ENCODE peak calls at places on chromosomes 11 and 22, in eight cellular contexts. L is kidney, K is HFF-Myc, P is skeletal muscle cell, I is AG09309, G is choroid plexus epithelial cell, V is thyroid gland, J is AG04450. E is an unnamed sample.

GRCh38 chr11:71140206-71140919 is 112.0 kb downstream of the SHANK2 start:
- DNase-seq in L (no peak), K (no peak), P (no peak), I (no peak), G (no peak), V (peak; percentile 78), J (no peak), E (no peak)

GRCh38 chr22:20312396-20313191 is 7.3 kb downstream of the DGCR6L start:
- DNase-seq in L (peak; percentile 59), K (no peak), P (no peak), I (no peak), G (no peak), V (no peak), J (no peak), E (no peak)

GRCh38 chr11:61699737-61700160 is 19.6 kb downstream of the DAGLA start:
- DNase-seq in L (peak; percentile 90), K (no peak), P (no peak), I (no peak), G (no peak), V (peak; percentile 34), J (no peak), E (no peak)

GRCh38 chr22:30000566-30000965 is 79.7 kb upstream of the HORMAD2 start:
- DNase-seq in L (no peak), K (no peak), P (no peak), I (no peak), G (peak; percentile 54), V (no peak), J (no peak), E (no peak)

GRCh38 chr11:40337118-40337517 is 1122.3 kb downstream of the LRRC4C start:
- DNase-seq in L (no peak), K (no peak), P (no peak), I (no peak), G (peak; percentile 41), V (no peak), J (peak; percentile 3), E (peak; percentile 35)

GRCh38 chr22:19431641-19432091 is at the start of gene HIRA:
- DNase-seq in L (peak; percentile 94), K (no peak), P (peak; percentile 19), I (no peak), G (peak; percentile 83), V (peak; percentile 76), J (no peak), E (peak; percentile 45)

GRCh38 chr11:85029964-85030363 is 597.2 kb downstream of the DLG2 start:
- DNase-seq in L (no peak), K (no peak), P (peak; percentile 43), I (no peak), G (peak; percentile 62), V (no peak), J (peak; percentile 46), E (no peak)

GRCh38 chr22:35719212-35719869 is 1.7 kb downstream of the APOL5 start:
- DNase-seq in L (no peak), K (no peak), P (no peak), I (no peak), G (no peak), V (no peak), J (no peak), E (no peak)

GRCh38 chr11:19110290-19110689 is 6.7 kb upstream of the ZDHHC13 start:
- DNase-seq in L (no peak), K (no peak), P (no peak), I (no peak), G (no peak), V (peak; percentile 17), J (no peak), E (no peak)

GRCh38 chr22:20236052-20236717 is 31.9 kb downstream of the RTN4R start:
- DNase-seq in L (no peak), K (no peak), P (no peak), I (no peak), G (no peak), V (no peak), J (no peak), E (no peak)

GRCh38 chr11:2534131-2534956 is 89.5 kb downstream of the KCNQ1 start:
- DNase-seq in L (peak; percentile 75), K (no peak), P (no peak), I (no peak), G (peak; percentile 7), V (peak; percentile 0), J (no peak), E (no peak)

GRCh38 chr22:44707752-44708151 is 5.7 kb downstream of the PRR5 start:
- DNase-seq in L (no peak), K (no peak), P (no peak), I (peak; percentile 25), G (no peak), V (no peak), J (no peak), E (no peak)

GRCh38 chr11:20638074-20638473 is 31.3 kb upstream of the NELL1 start:
- DNase-seq in L (no peak), K (no peak), P (no peak), I (no peak), G (no peak), V (no peak), J (no peak), E (no peak)

GRCh38 chr11:27977031-27977430 is 130.9 kb downstream of the KIF18A start:
- DNase-seq in L (no peak), K (no peak), P (no peak), I (no peak), G (peak; percentile 41), V (no peak), J (no peak), E (no peak)

GRCh38 chr11:75422248-75423231 is 10.5 kb downstream of the KLHL35 start:
- DNase-seq in L (no peak), K (no peak), P (no peak), I (no peak), G (no peak), V (no peak), J (no peak), E (no peak)

GRCh38 chr11:69497221-69497787 is 15.8 kb downstream of the LINC01488 start:
- DNase-seq in L (peak; percentile 93), K (peak; percentile 65), P (peak; percentile 89), I (peak; percentile 59), G (peak; percentile 93), V (peak; percentile 73), J (peak; percentile 90), E (peak; percentile 97)

GRCh38 chr11:36774603-36775002 is 176.6 kb upstream of the RAG2 start:
- DNase-seq in L (no peak), K (no peak), P (peak; percentile 35), I (peak; percentile 13), G (peak; percentile 2), V (no peak), J (no peak), E (no peak)

DNA sequence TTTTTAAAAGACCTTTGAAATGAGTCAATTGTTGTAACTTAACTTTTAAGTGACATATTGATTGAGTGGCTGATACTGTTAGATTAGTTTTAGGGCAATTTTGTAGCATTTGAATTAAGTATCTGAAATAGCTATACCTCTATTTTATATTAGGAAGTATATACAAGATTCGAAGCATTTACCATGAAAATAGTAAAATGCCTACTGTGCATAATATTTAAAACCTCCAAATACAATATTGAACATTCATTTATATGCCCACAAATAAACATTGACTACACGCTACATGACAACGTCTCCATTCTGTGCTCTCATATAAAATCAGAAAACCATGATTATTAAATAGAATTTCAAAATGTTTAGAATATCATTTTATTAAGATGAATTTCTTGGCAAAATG is 14.5 kb downstream of the SOX6 start:
- DNase-seq in L (no peak), K (no peak), P (no peak), I (no peak), G (no peak), V (no peak), J (no peak), E (no peak)
- H3K4me3 ChIP-seq in L (no peak overlapping the region), K (no peak overlapping the region), P (no peak overlapping the region), I (no peak overlapping the region), G (no peak overlapping the region), V (no peak overlapping the region), J (no peak overlapping the region), E (no peak overlapping the region)

GRCh38 chr11:97888641-97889040 is 1132.1 kb upstream of the CNTN5 start:
- DNase-seq in L (no peak), K (no peak), P (no peak), I (no peak), G (no peak), V (no peak), J (no peak), E (no peak)
- H3K4me3 ChIP-seq in L (no peak overlapping the region), K (no peak overlapping the region), P (no peak overlapping the region), I (no peak overlapping the region), G (no peak overlapping the region), V (no peak overlapping the region), J (no peak overlapping the region), E (no peak overlapping the region)

GRCh38 chr11:94675239-94675638 is 92.9 kb upstream of the AMOTL1 start:
- DNase-seq in L (no peak), K (no peak), P (no peak), I (no peak), G (no peak), V (no peak), J (no peak), E (no peak)
- H3K4me3 ChIP-seq in L (no peak overlapping the region), K (no peak overlapping the region), P (no peak overlapping the region), I (no peak overlapping the region), G (no peak overlapping the region), V (no peak overlapping the region), J (no peak overlapping the region), E (no peak overlapping the region)

GRCh38 chr11:76788661-76789442 is 5.7 kb downstream of the TSKU start:
- DNase-seq in L (peak; percentile 91), K (no peak), P (no peak), I (no peak), G (no peak), V (peak; percentile 92), J (no peak), E (no peak)
- H3K4me3 ChIP-seq in L (no peak overlapping the region), K (no peak overlapping the region), P (no peak overlapping the region), I (no peak overlapping the region), G (no peak overlapping the region), V (no peak overlapping the region), J (no peak overlapping the region), E (no peak overlapping the region)

E was measured in astrocyte of the cerebellum.